ENCODE peak calls at places on chromosomes 11 and 22, in six cellular contexts. K is HCT116, N is H1, G is GM12878, O is SK-N-SH, B is HepG2. I is an unnamed sample.

GRCh38 chr11:19644316-19644715 is 68.3 kb upstream of the NAV2 start:
- DNase-seq in K (no peak), N (no peak), G (no peak), O (no peak), B (no peak), I (no peak)

GRCh38 chr22:48896766-48897637 is 930.7 kb downstream of the BRD1 start:
- DNase-seq in K (no peak), N (no peak), G (no peak), O (no peak), B (no peak), I (no peak)

GRCh38 chr11:120660024-120660565 is 148.5 kb downstream of the GRIK4 start:
- DNase-seq in K (peak), N (no peak), G (no peak), O (peak), B (peak), I (no peak)

GRCh38 chr22:26718905-26719304 is 61.5 kb downstream of the MIAT start:
- DNase-seq in K (no peak), N (no peak), G (no peak), O (no peak), B (no peak), I (no peak)

GRCh38 chr11:69462106-69463045 is 19.1 kb upstream of the LINC01488 start:
- DNase-seq in K (no peak), N (no peak), G (no peak), O (no peak), B (no peak), I (no peak)

GRCh38 chr11:70127653-70128434 is 49.7 kb downstream of the ANO1 start:
- DNase-seq in K (no peak), N (no peak), G (no peak), O (no peak), B (no peak), I (no peak)

GRCh38 chr22:39717099-39717498 is 146.5 kb downstream of the CACNA1I start:
- DNase-seq in K (no peak), N (no peak), G (no peak), O (no peak), B (no peak), I (no peak)

GRCh38 chr11:122626266-122626665 is 29.3 kb upstream of the UBASH3B start:
- DNase-seq in K (no peak), N (no peak), G (no peak), O (no peak), B (no peak), I (no peak)

DNA sequence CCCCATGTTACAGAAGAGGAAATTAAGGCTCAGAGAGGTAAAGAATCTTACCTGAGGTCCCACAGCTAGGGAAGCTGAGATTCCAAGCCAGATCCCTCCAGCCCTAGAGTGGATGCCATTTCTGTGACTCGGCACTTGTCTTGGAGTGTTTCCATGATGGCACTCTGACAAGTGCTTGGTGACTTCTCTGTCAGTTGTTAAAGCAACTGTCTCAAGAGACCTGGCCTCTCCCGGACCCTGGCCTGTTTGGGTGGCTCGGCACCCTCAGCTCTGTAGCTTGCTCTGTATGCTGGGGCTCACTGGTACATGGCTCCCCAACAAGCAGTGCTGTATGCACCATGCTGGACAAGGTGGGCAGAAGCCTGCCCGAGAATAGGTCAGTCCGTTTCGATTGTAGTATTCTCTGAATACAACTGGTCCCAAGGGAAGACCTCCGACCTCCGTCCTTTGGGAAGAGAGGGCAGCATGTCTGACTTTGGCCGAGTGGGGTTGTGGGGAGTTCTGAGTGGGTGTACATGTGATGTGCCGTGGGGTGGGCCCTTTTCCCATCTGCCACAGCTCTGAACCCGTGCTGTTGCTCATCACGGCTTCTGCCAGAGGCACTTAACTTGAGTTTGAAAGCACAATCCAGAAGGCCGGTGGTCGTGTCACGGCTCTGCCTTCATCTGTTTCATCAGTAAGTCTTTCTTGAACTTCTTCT is 12.4 kb downstream of the ACO2 start:
- DNase-seq in K (no peak), N (no peak), G (no peak), O (no peak), B (no peak), I (no peak)
- TF ChIP-seq JUND in K (no peak), N (no peak), G (no peak), O (no peak), B (no peak), I (no peak)

DNA sequence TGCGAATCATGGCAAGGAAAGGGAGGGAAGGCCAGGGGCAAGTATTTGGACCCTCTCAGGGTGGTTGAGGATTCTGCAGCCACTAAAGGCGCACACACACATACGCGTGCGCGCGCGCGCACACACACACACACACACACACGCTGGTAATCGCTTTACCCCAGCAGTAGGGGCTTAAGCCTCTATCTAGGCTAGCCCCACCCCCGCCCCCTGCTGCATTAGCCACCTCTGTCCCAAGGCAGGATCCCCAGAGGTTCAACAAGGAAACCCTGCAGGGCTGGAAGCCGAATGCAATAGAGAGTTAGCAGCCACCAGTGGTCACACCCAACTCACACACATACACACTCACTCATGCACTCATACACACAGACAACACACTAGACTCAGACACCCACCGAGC is 28.6 kb upstream of the ELFN2 start:
- DNase-seq in K (no peak), N (no peak), G (no peak), O (no peak), B (no peak), I (no peak)
- TF ChIP-seq JUND in K (no peak), N (no peak), G (no peak), O (no peak), B (no peak), I (no peak)

GRCh38 chr22:49973018-49973965 is 12.7 kb downstream of the PIM3 start:
- DNase-seq in K (no peak), N (no peak), G (no peak), O (no peak), B (no peak), I (no peak)
- TF ChIP-seq JUND in K (no peak), N (no peak), G (no peak), O (no peak), B (no peak), I (no peak)

DNA sequence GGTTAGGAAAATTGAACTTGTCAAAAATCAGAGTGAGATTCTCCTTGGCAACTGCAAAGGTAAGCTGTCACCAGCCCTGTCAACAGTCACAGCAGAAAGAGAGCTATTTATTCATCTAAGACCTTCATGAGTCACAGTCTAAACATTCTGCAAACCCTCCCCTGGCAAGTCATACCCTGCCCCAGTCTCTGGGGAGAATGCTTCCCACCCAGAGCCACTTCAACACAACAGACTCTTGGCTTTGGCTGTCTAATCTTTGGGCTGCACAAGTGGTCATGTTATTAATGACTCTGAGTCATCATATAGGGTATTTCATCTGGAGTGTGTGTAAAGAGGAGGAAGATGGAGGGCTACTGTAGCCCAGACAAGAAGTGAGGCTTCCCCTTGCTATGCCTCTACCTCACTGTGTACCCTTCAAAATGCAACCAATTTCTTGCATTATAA is 153.4 kb downstream of the CCDC34 start:
- DNase-seq in K (peak), N (no peak), G (no peak), O (no peak), B (peak), I (no peak)
- TF ChIP-seq JUND in K (peak), N (no peak), G (no peak), O (peak), B (no peak), I (no peak)

GRCh38 chr11:74020537-74020936 is 11.7 kb upstream of the UCP3 start:
- DNase-seq in K (no peak), N (no peak), G (peak), O (no peak), B (no peak), I (no peak)

GRCh38 chr11:74017631-74018030 is 8.7 kb upstream of the UCP3 start:
- DNase-seq in K (no peak), N (no peak), G (no peak), O (no peak), B (no peak), I (no peak)

GRCh38 chr11:74019104-74019738 is 10.3 kb upstream of the UCP3 start:
- DNase-seq in K (no peak), N (no peak), G (no peak), O (no peak), B (peak), I (no peak)

GRCh38 chr11:74019860-74020259 is 11.0 kb upstream of the UCP3 start:
- DNase-seq in K (no peak), N (no peak), G (peak), O (no peak), B (no peak), I (no peak)

DNA sequence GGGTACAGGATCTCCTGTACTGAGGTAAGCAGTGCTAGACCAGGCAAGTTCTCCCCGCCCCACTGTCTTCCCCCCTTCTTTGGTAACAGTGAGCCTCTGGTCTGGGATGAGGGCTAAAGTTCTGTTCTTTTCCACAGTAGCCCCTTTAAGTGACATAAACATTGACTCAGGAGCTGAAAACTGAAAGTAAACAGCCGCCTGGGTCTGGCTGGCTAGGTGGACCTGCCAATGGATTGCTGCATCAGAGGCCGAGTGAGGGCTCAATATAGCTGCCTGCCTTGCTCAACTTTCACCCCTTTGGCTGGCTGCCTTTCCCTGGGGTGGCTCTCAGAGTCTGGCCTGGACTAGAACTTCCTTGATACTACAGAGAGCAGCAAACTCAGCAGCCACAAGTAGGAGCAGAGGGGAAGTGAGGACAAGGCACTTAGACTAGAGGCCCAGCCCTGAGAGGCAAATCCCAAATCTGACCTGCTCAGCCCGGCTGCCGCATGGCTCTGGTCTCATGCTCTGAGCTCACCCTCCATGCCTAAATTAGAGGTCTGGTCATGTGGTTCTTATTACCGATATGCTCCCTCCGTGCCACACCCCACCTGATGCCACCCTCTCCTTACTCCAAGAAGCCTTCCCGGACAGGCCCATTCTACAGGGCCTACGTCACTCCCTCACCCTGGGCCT is 9.6 kb upstream of the UCP3 start:
- DNase-seq in K (no peak), N (no peak), G (no peak), O (no peak), B (peak), I (no peak)
- TF ChIP-seq JUND in K (no peak), N (no peak), G (no peak), O (no peak), B (peak), I (no peak)

GRCh38 chr11:75568616-75569219 is 6.7 kb downstream of the SERPINH1 start:
- DNase-seq in K (no peak), N (no peak), G (no peak), O (no peak), B (no peak), I (no peak)
- TF ChIP-seq JUND in K (no peak), N (no peak), G (no peak), O (no peak), B (no peak), I (no peak)

GRCh38 chr11:844693-845644 is 2.3 kb downstream of the TSPAN4 start:
- DNase-seq in K (no peak), N (peak), G (no peak), O (peak), B (peak), I (peak)
- TF ChIP-seq JUND in K (no peak), N (no peak), G (no peak), O (no peak), B (no peak), I (no peak)

I was measured in T47D.